ENCODE peak calls at places on chromosomes 11 and 22, in four cellular contexts. J is GOT3, X is NCI-H446 treated with DMSO at 0.1 percent for 48 hours, W is iPS DF 19.7. I is an unnamed sample.

GRCh38 chr11:72769680-72770079 is 17.5 kb upstream of the ARAP1 start:
- DNase-seq in W (no peak), J (no peak), X (no peak), I (no peak)

GRCh38 chr11:89604281-89604680 is 105.8 kb upstream of the TRIM77 start:
- DNase-seq in X (no peak), J (no peak), W (no peak), I (no peak)

GRCh38 chr22:42340150-42340549 is 69.7 kb upstream of the TCF20 start:
- DNase-seq in W (no peak), X (no peak), J (no peak), I (no peak)

GRCh38 chr11:57071829-57072228 is 83.1 kb downstream of the OR5AK2 start:
- DNase-seq in W (no peak), J (no peak), X (no peak), I (no peak)

GRCh38 chr11:12775955-12776354 is 101.7 kb downstream of the TEAD1 start:
- DNase-seq in J (no peak), W (no peak), X (no peak), I (no peak)

GRCh38 chr11:111320728-111321568 is 22.6 kb downstream of the POU2AF3 start:
- DNase-seq in J (no peak), X (no peak), W (no peak), I (no peak)

GRCh38 chr11:128339721-128340271 is 247.6 kb downstream of the ETS1 start:
- DNase-seq in W (no peak), J (no peak), X (no peak), I (no peak)

GRCh38 chr11:120718171-120718570 is 206.6 kb downstream of the GRIK4 start:
- DNase-seq in W (no peak), X (no peak), J (no peak), I (no peak)

GRCh38 chr11:60500276-60500935 is 7.8 kb downstream of the MS4A12 start:
- DNase-seq in J (no peak), W (peak), X (no peak), I (no peak)

GRCh38 chr11:77046060-77046501 is 11.9 kb downstream of the B3GNT6 start:
- DNase-seq in W (no peak), J (no peak), X (no peak), I (peak)

I was measured in upper lobe of right lung.